ENCODE peak calls at places on chromosome 7, in nine cellular contexts. Y is fibroblast of mammary gland, N is retinal pigment epithelial cell, X is astrocyte of the cerebellum, C is brain microvascular endothelial cell, R is transverse colon, B is HFF-Myc, G is fibroblast of the aortic adventitia, P is astrocyte of the spinal cord. H is an unnamed sample.

GRCh38 chr7:88629559-88629958 is 129.9 kb upstream of the ZNF804B start:
- DNase-seq in P (no peak), N (no peak), Y (no peak), C (no peak), R (no peak), G (no peak), X (no peak), B (no peak), H (no peak)

GRCh38 chr7:130387628-130388403 is 7.5 kb downstream of the CPA1 start:
- DNase-seq in X (peak), R (no peak), P (peak), C (peak), N (peak), Y (peak), B (no peak), G (no peak), H (no peak)

GRCh38 chr7:27213904-27214586 is 14.2 kb upstream of the HOXA13 start:
- DNase-seq in N (no peak), X (no peak), G (no peak), B (no peak), R (no peak), Y (no peak), C (no peak), P (no peak), H (no peak)

GRCh38 chr7:143896667-143897066 is 5.3 kb downstream of the TCAF1 start:
- DNase-seq in C (no peak), P (no peak), G (no peak), N (no peak), Y (no peak), R (no peak), B (no peak), X (no peak), H (no peak)

GRCh38 chr7:80498481-80499349 is 13.1 kb downstream of the GNAT3 start:
- DNase-seq in G (peak), B (no peak), N (peak), X (no peak), C (peak), Y (peak), R (no peak), P (peak), H (peak)

GRCh38 chr7:70788276-70788675 is 343.7 kb upstream of the GALNT17 start:
- DNase-seq in N (no peak), C (no peak), B (no peak), Y (no peak), R (no peak), X (no peak), P (no peak), G (no peak), H (no peak)

GRCh38 chr7:47743898-47744612 is 162.1 kb upstream of the TNS3 start:
- DNase-seq in N (no peak), X (no peak), R (no peak), C (no peak), B (no peak), Y (no peak), G (no peak), P (peak), H (peak)

GRCh38 chr7:28347462-28347861 is 64.9 kb upstream of the CREB5 start:
- DNase-seq in R (no peak), P (no peak), Y (peak), N (no peak), X (no peak), G (peak), C (no peak), B (peak), H (peak)

GRCh38 chr7:48171190-48171589 is at the start of gene ABCA13:
- DNase-seq in R (no peak), C (no peak), P (peak), B (no peak), G (peak), X (no peak), Y (peak), N (no peak), H (peak)

GRCh38 chr7:3910041-3910440 is 609.0 kb downstream of the SDK1 start:
- DNase-seq in Y (no peak), P (peak), X (no peak), B (no peak), R (no peak), G (no peak), N (no peak), C (no peak), H (no peak)

GRCh38 chr7:145633513-145633912 is 483.1 kb upstream of the CNTNAP2 start:
- DNase-seq in C (no peak), P (no peak), Y (no peak), N (no peak), B (no peak), X (no peak), G (no peak), R (no peak), H (no peak)

GRCh38 chr7:134255814-134256213 is 60.9 kb downstream of the SLC35B4 start:
- DNase-seq in B (no peak), P (no peak), Y (peak), R (no peak), G (no peak), X (no peak), N (no peak), C (no peak), H (no peak)
- TF ChIP-seq CTCF in B (no peak), P (no peak), Y (no peak), R (no peak), G (no peak), X (no peak), N (no peak), C (no peak), H (no peak)

DNA sequence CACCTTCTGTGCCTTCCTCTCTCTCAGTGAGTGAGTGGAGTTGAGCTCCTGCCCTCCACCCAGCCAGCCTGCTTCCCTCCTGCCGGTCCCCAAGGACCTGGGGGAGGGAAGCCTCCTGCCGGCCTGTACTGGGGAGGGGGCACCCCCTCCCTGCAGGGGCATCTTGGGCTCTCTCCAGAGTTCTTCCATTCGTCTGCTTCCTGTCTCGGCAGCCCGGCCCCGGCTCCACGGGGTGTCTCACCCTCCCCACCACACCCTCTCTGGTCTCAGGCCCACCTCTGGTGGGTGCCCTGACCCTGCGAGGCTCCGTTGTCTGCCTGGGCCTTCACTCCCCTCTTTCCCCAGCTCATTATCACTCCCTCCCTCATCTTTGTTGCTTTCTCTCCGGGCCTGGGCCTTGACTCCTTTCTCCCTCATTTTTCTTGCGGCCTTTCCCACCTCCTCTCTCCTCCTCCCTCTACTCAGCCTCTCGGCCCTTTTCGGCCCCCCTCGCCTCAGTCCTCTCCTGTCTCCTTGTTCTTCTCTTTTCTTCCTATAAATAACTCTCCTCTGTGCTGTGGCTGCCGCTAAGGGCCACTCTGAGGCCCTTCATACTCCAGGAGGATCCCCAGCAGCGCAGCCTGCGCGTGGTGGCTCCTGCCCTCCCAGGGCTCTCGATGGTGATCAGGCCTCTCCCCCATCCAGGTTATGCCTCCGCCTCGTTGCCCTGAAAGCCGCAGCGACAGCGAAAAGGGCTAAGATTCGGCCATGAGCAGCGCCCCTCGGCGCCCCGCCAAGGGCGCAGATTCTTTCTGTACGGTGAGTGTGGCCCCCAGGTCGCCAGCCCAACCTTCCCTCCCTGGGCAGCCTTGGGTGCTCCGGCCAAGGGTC is 2.1 kb downstream of the SLC4A2 start:
- DNase-seq in P (no peak), Y (no peak), R (no peak), C (no peak), N (no peak), X (no peak), G (no peak), B (no peak), H (no peak)
- H3K4me3 ChIP-seq in P (peak), Y (peak), R (no peak), C (peak), N (peak), X (peak), G (peak), B (peak), H (peak)

DNA sequence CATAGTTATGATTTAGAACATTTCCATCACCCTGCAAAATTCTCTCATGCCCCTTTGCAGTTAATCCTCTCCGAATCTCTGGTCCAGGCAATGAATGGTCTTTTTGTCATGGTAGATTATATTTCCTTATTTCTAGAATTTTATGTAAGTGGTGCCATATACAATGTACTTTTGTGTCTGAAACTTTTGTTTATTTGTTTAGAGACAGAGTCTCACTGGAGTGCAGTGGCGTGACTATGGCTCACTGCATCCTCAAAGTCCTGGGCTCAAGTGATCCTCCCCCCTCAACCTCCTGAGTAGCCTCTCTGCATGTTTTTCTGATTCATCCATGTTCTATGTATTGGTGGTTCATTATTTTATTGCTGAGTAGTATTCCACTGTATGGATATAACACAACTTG is 23.2 kb upstream of the PDK4 start:
- DNase-seq in X (no peak), N (no peak), B (no peak), G (no peak), P (no peak), R (no peak), Y (no peak), C (no peak), H (no peak)
- TF ChIP-seq CTCF in X (no peak), N (no peak), B (no peak), G (no peak), P (no peak), R (no peak), Y (no peak), C (no peak), H (no peak)

DNA sequence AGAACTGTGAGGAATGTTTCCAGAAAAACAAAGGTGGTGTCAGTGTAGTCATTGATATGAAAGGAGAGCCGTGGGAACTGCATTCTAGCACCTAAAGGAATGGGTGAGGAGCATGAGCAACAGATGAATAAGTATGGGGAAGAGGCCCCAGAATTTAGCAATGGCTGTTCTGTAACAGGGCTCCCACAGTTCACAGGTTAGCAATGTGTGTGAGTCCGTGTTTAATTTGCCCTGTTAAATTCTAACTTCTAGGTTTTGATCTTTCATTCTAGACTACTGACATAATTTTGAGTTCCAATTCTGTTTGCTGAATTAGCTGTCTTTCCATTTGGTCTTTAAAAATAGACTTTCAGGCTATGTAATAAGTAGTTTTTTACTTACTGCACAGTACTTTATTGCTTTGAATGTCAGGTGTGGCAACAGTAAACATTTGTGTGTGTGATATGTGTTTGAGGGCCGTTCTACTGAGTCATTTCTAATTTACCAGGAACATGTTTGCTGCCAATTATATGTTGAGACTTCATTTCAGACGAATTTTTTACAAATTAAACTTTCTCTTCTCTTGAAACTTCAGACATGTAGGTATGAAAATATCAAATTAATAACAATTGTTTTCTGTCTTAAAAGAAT is 8.8 kb downstream of the STK17A start:
- DNase-seq in X (no peak), C (no peak), G (no peak), Y (peak), P (no peak), N (no peak), R (no peak), B (no peak), H (no peak)
- H3K4me3 ChIP-seq in X (no peak), C (no peak), G (no peak), Y (no peak), P (no peak), N (no peak), R (no peak), B (no peak), H (no peak)

DNA sequence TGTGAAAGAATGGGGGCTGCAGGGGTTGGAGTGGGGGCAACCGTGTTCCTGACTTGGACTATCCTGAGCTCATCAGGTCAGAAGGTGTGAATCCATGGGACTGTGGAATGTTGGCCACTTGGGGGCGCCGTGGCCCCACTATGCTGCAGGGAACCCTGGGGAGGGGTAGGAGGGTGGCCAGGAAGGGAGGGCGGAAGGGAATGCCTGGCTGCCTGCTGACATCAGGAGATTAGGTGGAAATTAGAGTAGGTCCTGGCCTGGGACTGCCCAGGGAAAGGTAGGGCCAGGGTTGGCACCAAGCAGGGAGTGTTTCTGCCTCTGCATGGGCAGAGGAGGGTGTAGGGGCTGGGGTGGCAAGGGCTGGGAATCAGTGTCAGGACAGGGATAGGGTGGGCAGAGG is 65.8 kb upstream of the PRSS58 start:
- DNase-seq in P (no peak), G (no peak), Y (peak), B (no peak), C (no peak), X (no peak), R (peak), N (no peak), H (no peak)
- TF ChIP-seq CTCF in P (peak), G (peak), Y (peak), B (peak), C (peak), X (peak), R (peak), N (peak), H (peak)

DNA sequence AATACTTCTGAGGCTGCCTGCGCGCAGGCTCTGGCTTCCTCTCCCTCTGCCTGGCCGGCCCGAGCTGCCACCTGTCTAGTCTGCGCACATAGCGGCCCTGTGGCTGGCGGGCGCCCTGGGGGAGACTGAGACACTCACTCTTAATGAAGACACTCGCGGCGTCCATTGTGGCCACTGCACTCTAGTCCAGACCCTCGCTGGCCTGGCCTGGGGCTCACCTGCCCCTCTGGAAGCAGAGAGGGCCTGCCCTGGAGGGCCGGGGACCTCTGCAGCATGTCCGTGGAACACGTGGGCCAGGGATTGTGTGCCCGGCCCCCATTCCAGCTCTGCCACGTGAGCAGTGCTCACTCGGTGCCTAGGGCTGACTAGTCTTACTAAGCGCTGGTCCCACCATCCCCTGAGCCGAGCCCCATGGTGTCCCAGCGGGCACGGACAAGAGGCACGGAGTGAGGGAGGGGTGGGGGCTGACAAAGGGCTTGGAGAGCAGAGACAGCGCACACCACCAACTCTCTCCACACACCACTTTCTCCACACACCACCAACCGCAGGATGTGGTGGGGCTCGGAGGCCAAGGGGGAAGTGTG is 149.3 kb downstream of the ELFN1 start:
- DNase-seq in G (no peak), C (no peak), B (no peak), N (no peak), Y (no peak), P (no peak), X (no peak), R (no peak), H (no peak)
- H3K4me3 ChIP-seq in G (no peak), C (no peak), B (no peak), N (no peak), Y (no peak), P (no peak), X (no peak), R (no peak), H (no peak)

GRCh38 chr7:22855049-22855392 is 32.4 kb upstream of the TOMM7 start:
- DNase-seq in C (no peak), N (no peak), B (no peak), G (no peak), X (peak), Y (no peak), P (no peak), R (no peak), H (no peak)

GRCh38 chr7:22853138-22853537 is 30.5 kb upstream of the TOMM7 start:
- DNase-seq in Y (no peak), X (no peak), N (no peak), P (no peak), G (no peak), R (no peak), C (no peak), B (no peak), H (no peak)

GRCh38 chr7:22851140-22851539 is 28.5 kb upstream of the TOMM7 start:
- DNase-seq in Y (no peak), C (no peak), N (no peak), B (no peak), X (no peak), R (no peak), G (no peak), P (no peak), H (no peak)

GRCh38 chr7:22854158-22855048 is 31.8 kb upstream of the TOMM7 start:
- DNase-seq in N (no peak), R (peak), P (peak), G (peak), Y (peak), B (peak), X (peak), C (peak), H (peak)

GRCh38 chr7:22853674-22854157 is 31.1 kb upstream of the TOMM7 start:
- DNase-seq in G (peak), C (no peak), X (no peak), N (no peak), P (no peak), B (no peak), R (peak), Y (peak), H (peak)
- TF ChIP-seq CTCF in G (peak), C (peak), X (peak), N (peak), P (peak), B (no peak), R (peak), Y (no peak), H (peak)

GRCh38 chr7:74407958-74408357 is 45.7 kb upstream of the GTF2IRD1 start:
- DNase-seq in X (no peak), N (no peak), Y (peak), P (no peak), R (no peak), C (no peak), B (no peak), G (no peak), H (no peak)
- H3K4me3 ChIP-seq in X (no peak), N (no peak), Y (no peak), P (no peak), R (no peak), C (no peak), B (no peak), G (no peak), H (no peak)